ENCODE peak calls at places on chromosome 3, in nine cellular contexts. S, G, J, A, M, C, I, O and B are unnamed samples.

GRCh38 chr3:23811117-23811487 is 5.3 kb downstream of the UBE2E1 start:
- DNase-seq in S (peak; percentile 7), G (no peak), J (no peak), A (no peak), M (no peak), C (no peak), I (no peak), O (no peak), B (peak; percentile 47)

GRCh38 chr3:150218236-150218635 is 189.9 kb upstream of the TSC22D2 start:
- DNase-seq in S (no peak), G (no peak), J (no peak), A (no peak), M (no peak), C (no peak), I (no peak), O (no peak), B (no peak)

GRCh38 chr3:27431116-27431515 is 53.1 kb downstream of the SLC4A7 start:
- DNase-seq in S (peak; percentile 99), G (no peak), J (no peak), A (no peak), M (no peak), C (no peak), I (no peak), O (no peak), B (no peak)

GRCh38 chr3:163482695-163483094 is 1595.6 kb downstream of the SI start:
- DNase-seq in S (no peak), G (no peak), J (no peak), A (no peak), M (no peak), C (no peak), I (no peak), O (no peak), B (no peak)

GRCh38 chr3:165796701-165797100 is 40.5 kb downstream of the BCHE start:
- DNase-seq in S (no peak), G (no peak), J (no peak), A (no peak), M (no peak), C (no peak), I (no peak), O (no peak), B (no peak)

GRCh38 chr3:53375019-53375418 is 27.7 kb upstream of the DCP1A start:
- DNase-seq in S (peak; percentile 35), G (no peak), J (peak; percentile 28), A (peak; percentile 9), M (peak; percentile 24), C (peak; percentile 3), I (peak; percentile 5), O (peak; percentile 77), B (peak; percentile 88)

GRCh38 chr3:122789585-122790273 is 3.9 kb downstream of the HSPBAP1 start:
- DNase-seq in S (no peak), G (no peak), J (no peak), A (no peak), M (no peak), C (no peak), I (no peak), O (no peak), B (no peak)

GRCh38 chr3:99859855-99860254 is 42.2 kb downstream of the CMSS1 start:
- DNase-seq in S (peak; percentile 98), G (no peak), J (no peak), A (no peak), M (no peak), C (no peak), I (no peak), O (no peak), B (no peak)

GRCh38 chr3:158771018-158771350 is 30.9 kb upstream of the MFSD1 start:
- DNase-seq in S (no peak), G (no peak), J (no peak), A (no peak), M (no peak), C (no peak), I (no peak), O (no peak), B (no peak)

GRCh38 chr3:193857996-193858395 is 265.0 kb downstream of the OPA1 start:
- DNase-seq in S (peak; percentile 99), G (no peak), J (no peak), A (no peak), M (no peak), C (no peak), I (no peak), O (no peak), B (no peak)

GRCh38 chr3:118802325-118803095 is 232.1 kb downstream of the IGSF11 start:
- DNase-seq in S (no peak), G (no peak), J (no peak), A (no peak), M (no peak), C (no peak), I (no peak), O (no peak), B (no peak)

GRCh38 chr3:72298201-72299155 is 513.5 kb upstream of the PROK2 start:
- DNase-seq in S (no peak), G (no peak), J (no peak), A (no peak), M (no peak), C (no peak), I (no peak), O (no peak), B (no peak)

GRCh38 chr3:180744226-180744625 is 64.9 kb upstream of the CCDC39 start:
- DNase-seq in S (no peak), G (peak; percentile 100), J (no peak), A (no peak), M (no peak), C (no peak), I (no peak), O (no peak), B (peak; percentile 47)

GRCh38 chr3:153599685-153600084 is 437.7 kb downstream of the RAP2B start:
- DNase-seq in S (peak; percentile 89), G (no peak), J (no peak), A (no peak), M (no peak), C (no peak), I (no peak), O (no peak), B (no peak)

GRCh38 chr3:55620361-55621025 is 133.4 kb upstream of the WNT5A start:
- DNase-seq in S (no peak), G (no peak), J (no peak), A (no peak), M (no peak), C (no peak), I (no peak), O (no peak), B (peak; percentile 60)

GRCh38 chr3:187737401-187738088 is 7.7 kb downstream of the BCL6 start:
- DNase-seq in S (peak; percentile 66), G (no peak), J (peak; percentile 67), A (no peak), M (no peak), C (no peak), I (peak; percentile 39), O (no peak), B (peak; percentile 65)

GRCh38 chr3:13526626-13526949 is 22.3 kb upstream of the FBLN2 start:
- DNase-seq in S (no peak), G (no peak), J (no peak), A (no peak), M (no peak), C (no peak), I (no peak), O (no peak), B (no peak)

GRCh38 chr3:149442845-149443544 is 31.5 kb upstream of the TM4SF4 start:
- DNase-seq in S (peak; percentile 81), G (no peak), J (no peak), A (no peak), M (no peak), C (no peak), I (no peak), O (no peak), B (no peak)

GRCh38 chr3:43612439-43612838 is 9.4 kb downstream of the ANO10 start:
- DNase-seq in S (no peak), G (no peak), J (no peak), A (no peak), M (no peak), C (no peak), I (no peak), O (no peak), B (no peak)

GRCh38 chr3:101375586-101375985 is 55.2 kb upstream of the IMPG2 start:
- DNase-seq in S (no peak), G (no peak), J (no peak), A (no peak), M (no peak), C (no peak), I (no peak), O (no peak), B (no peak)

GRCh38 chr3:121958801-121959200 is 63.2 kb downstream of the ILDR1 start:
- DNase-seq in S (no peak), G (no peak), J (no peak), A (no peak), M (no peak), C (no peak), I (no peak), O (no peak), B (peak; percentile 25)

GRCh38 chr3:59551834-59552233 is 502.0 kb upstream of the CFAP20DC start:
- DNase-seq in S (no peak), G (no peak), J (no peak), A (no peak), M (no peak), C (no peak), I (no peak), O (no peak), B (peak; percentile 6)